ENCODE peak calls at places on chromosomes 16 and 17, in seven cellular contexts. P is WTC11, N is mesothelial cell of epicardium, T is colonic mucosa, U is heart right ventricle, Z is HFF-Myc, O is RWPE1. C is an unnamed sample.

GRCh38 chr17:28883967-28884702 is 13.4 kb downstream of the FLOT2 start:
- DNase-seq in P (no peak), N (no peak), T (no peak), U (no peak), Z (no peak), O (no peak), C (no peak)

GRCh38 chr16:8904018-8904430 is 21.9 kb downstream of the LITAFD start:
- DNase-seq in P (no peak), N (no peak), T (no peak), U (no peak), Z (no peak), O (no peak), C (no peak)

GRCh38 chr17:17376362-17376761 is 73.2 kb downstream of the NT5M start:
- DNase-seq in P (no peak), N (no peak), T (no peak), U (no peak), Z (no peak), O (no peak), C (no peak)

GRCh38 chr16:3503513-3503912 is 2.7 kb downstream of the CLUAP1 start:
- DNase-seq in P (no peak), N (no peak), T (no peak), U (no peak), Z (no peak), O (no peak), C (no peak)

GRCh38 chr16:72938426-72939164 is 109.3 kb downstream of the ZFHX3 start:
- DNase-seq in P (no peak), N (no peak), T (peak), U (peak), Z (no peak), O (peak), C (no peak)

GRCh38 chr17:80372922-80373570 is 41.9 kb upstream of the ENDOV start:
- DNase-seq in P (no peak), N (no peak), T (no peak), U (no peak), Z (no peak), O (no peak), C (no peak)

GRCh38 chr17:83194761-83195329 is 115.4 kb downstream of the METRNL start:
- DNase-seq in P (no peak), N (no peak), T (no peak), U (no peak), Z (no peak), O (no peak), C (no peak)

GRCh38 chr17:66627985-66628384 is 206.9 kb upstream of the CACNG5 start:
- DNase-seq in P (no peak), N (no peak), T (no peak), U (no peak), Z (no peak), O (no peak), C (no peak)

GRCh38 chr17:82237746-82238561 is 9.1 kb downstream of the SLC16A3 start:
- DNase-seq in P (no peak), N (no peak), T (no peak), U (no peak), Z (no peak), O (no peak), C (no peak)

DNA sequence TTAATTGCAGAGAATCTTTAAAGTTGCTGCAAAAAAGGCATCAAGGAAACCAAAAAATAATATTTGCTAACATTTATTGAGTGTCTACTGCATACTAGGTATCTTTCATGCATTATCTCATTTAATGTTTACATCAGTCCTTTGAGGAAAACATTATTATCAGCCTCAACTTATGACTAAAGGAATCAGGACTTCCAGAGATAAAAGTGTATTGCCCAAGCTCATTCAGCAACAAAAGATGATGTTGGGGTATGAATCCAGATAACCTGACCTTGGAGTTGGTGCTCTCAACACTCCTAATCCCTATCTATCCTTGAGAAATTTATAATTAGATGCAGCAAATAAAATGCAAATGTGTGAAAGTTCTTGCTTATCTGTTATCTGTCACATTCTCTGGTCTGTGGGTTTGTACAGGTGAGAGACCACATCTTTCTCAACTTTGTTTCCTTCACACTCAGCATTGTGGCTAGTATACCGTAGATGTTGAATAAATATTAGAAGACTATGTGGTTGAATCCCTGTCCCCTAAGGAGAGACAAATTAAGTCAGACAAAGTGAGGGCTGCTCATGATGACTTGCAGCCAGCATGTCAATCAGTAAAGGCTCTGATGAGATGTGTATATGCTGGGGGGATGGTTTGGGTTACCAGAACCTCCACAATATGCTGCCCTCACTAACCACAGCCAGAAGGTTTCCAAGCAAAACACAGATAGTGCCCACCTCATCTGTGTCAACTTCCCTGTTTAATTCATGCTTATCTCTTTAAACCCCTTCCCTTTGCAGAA is 82.6 kb downstream of the NOG start:
- DNase-seq in P (no peak), N (no peak), T (no peak), U (no peak), Z (no peak), O (no peak), C (no peak)
- TF ChIP-seq CTCF in P (no peak), N (no peak), T (no peak), U (no peak), Z (no peak), O (no peak), C (no peak)

DNA sequence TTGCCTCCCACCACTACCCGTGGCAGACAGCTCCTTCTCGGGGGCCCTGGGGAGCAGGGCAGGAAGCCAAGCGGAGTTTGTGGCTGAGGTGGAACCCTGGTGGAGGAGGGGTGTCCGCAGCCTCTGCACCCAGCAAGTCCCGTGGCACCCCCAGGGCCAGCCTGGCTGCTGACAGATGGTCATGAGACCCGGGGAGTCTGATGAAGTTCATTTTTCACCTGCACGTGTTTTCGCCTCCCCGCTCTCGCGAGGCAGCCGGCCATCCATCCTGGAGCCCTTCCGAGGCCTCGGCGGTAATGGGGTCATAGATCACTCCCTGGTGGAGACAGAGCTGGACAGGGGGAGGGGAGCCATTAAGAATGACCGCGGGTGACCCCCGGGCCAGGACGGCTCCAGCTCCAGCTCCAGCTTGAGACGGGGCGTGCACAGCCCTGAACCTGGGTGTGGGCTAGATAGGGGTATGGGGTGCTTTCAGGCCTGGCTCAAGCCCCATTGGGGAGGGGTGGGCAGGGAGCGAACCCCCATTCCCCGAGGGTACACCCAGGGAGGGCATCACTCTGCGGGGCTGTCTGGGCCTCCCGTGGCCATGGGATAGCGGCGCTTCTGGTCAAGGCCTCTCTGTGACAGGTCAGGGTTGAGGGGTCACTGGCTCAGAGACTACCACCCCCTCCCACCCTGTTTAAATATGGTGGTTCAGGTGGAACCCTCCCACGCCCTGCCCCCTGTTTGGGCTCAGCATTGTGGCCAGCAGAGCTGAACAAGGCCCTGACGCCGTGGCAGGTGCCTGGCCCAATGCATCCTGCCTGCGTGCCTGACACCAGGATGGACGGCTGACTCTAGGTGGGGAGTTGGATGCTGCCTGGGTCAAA is 227.4 kb upstream of the GSE1 start:
- DNase-seq in P (peak), N (peak), T (no peak), U (no peak), Z (no peak), O (no peak), C (peak)
- TF ChIP-seq CTCF in P (no peak), N (no peak), T (no peak), U (no peak), Z (no peak), O (no peak), C (peak)

GRCh38 chr17:77373298-77374169 is 232.8 kb downstream of the SEC14L1 start:
- DNase-seq in P (peak), N (peak), T (no peak), U (peak), Z (no peak), O (no peak), C (no peak)

GRCh38 chr17:77374170-77374936 is 233.6 kb downstream of the SEC14L1 start:
- DNase-seq in P (peak), N (peak), T (peak), U (peak), Z (no peak), O (no peak), C (peak)

GRCh38 chr17:77371117-77371887 is 230.5 kb downstream of the SEC14L1 start:
- DNase-seq in P (no peak), N (no peak), T (no peak), U (no peak), Z (no peak), O (no peak), C (no peak)

GRCh38 chr17:77371888-77372443 is 231.2 kb downstream of the SEC14L1 start:
- DNase-seq in P (no peak), N (no peak), T (no peak), U (no peak), Z (no peak), O (no peak), C (no peak)

GRCh38 chr17:77372444-77373297 is 231.9 kb downstream of the SEC14L1 start:
- DNase-seq in P (peak), N (peak), T (peak), U (peak), Z (no peak), O (no peak), C (no peak)
- TF ChIP-seq CTCF in P (no peak), N (no peak), T (no peak), U (no peak), Z (no peak), O (no peak), C (no peak)

DNA sequence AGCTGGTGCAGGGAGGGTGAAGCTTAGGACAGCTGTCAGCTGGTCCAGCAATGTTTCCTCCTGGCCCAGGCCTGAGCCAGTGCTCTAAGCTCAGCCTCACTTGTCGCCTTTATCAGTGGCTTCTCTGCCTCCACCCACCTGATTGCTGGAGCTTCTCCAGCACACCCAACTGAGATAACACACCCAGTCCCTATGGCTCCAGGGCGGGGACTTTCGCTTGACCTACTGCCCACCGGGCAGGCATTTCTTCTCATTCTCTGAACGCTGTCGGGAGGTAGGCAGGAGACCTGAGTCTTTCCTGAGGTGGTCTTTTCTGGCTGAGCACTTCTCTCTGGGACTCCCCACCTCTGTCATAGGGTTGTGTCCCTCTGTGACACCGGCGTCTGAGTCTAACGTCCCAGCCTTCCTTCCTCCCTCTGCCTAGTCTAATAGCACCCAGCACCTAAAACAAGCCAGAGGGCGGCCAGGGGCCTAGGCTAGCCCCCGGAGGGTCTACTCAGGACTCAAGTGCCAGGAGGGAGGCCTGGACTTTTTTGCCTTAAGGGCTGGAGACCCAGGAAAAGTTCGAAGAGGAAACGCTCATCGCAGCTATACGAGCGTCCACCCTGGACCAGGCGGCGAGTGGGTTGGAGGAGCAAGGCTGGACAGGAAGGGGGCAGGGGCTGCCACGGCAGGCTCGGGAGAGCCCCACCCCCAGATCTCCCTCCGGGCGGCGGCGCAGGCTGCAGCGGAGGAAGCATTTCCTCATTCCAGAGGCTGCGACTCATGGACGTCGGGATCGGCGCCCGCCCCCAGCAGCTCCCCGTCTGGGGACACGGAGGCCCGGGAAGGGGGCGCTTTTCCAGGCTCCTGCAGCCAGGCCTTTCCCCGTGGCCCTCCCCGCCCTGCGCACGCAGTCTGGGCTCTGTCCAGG is 756 bp downstream of the TAX1BP3 start:
- DNase-seq in P (peak), N (peak), T (peak), U (peak), Z (peak), O (peak), C (peak)
- TF ChIP-seq CTCF in P (no peak), N (no peak), T (no peak), U (no peak), Z (no peak), O (no peak), C (no peak)

GRCh38 chr16:89168381-89169189 is 3.0 kb upstream of the CDH15 start:
- DNase-seq in P (no peak), N (no peak), T (no peak), U (no peak), Z (no peak), O (no peak), C (no peak)
- TF ChIP-seq CTCF in P (no peak), N (peak), T (no peak), U (no peak), Z (no peak), O (no peak), C (no peak)

DNA sequence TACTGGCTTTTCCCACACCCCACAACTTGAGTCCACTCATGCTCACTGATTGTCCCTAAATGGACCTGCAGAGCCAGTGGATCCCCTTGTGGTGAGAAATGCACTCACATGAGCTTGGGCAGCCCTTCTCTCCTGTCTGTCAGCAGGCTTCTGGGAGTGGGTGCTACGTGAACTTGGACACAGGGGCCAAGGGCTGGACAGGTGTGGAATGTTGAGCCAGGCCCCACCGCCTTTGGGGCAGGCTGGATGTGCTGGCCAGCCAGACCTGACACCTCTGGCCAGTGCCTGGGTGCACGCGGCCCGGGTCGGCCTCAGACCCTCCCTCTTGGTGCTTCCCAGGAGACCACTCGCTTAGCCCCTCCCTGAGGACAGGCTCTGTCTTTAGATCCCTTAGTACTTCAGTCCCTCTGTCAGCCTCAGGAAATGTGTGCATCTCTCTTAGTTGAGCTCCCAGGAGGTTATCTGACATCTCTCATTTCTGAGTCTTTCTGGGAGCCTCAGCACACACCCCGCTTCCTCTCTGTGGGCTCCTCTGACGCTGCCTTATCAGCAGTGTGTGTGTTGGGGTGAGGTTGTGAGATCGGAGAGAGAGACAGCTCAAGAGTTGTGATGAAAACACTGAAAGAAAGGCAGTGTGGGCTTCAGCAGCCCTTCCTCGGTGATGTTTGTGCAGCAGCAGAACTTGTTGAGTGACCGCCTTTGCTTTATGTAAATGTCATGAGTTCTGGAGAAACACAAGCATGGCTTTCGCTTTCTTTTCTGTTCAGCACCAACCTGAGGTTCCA is 117.0 kb downstream of the RAB11FIP4 start:
- DNase-seq in P (peak), N (no peak), T (peak), U (no peak), Z (no peak), O (no peak), C (peak)
- TF ChIP-seq CTCF in P (peak), N (no peak), T (peak), U (peak), Z (no peak), O (no peak), C (peak)

DNA sequence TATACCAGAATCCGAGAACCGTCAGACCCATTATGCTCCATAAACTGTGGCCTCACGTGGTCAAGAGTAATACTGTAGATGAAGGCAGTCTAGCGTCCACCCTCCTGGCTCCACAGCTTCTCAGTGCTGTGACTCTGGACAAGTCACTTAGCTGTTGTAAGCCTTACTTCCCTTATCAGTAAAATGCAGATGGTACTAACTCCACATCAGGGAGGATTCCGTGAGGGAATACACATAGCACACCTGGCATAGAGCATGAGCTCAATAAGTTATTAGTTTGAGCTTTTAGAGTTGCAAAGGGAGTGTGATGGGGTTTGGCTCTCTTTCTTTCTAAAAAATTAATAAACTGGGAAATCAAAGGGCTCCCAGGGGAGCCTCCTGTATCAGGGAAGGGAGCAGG is 49.9 kb downstream of the CDYL2 start:
- DNase-seq in P (no peak), N (no peak), T (no peak), U (no peak), Z (no peak), O (no peak), C (no peak)
- TF ChIP-seq CTCF in P (no peak), N (no peak), T (no peak), U (no peak), Z (no peak), O (no peak), C (no peak)

DNA sequence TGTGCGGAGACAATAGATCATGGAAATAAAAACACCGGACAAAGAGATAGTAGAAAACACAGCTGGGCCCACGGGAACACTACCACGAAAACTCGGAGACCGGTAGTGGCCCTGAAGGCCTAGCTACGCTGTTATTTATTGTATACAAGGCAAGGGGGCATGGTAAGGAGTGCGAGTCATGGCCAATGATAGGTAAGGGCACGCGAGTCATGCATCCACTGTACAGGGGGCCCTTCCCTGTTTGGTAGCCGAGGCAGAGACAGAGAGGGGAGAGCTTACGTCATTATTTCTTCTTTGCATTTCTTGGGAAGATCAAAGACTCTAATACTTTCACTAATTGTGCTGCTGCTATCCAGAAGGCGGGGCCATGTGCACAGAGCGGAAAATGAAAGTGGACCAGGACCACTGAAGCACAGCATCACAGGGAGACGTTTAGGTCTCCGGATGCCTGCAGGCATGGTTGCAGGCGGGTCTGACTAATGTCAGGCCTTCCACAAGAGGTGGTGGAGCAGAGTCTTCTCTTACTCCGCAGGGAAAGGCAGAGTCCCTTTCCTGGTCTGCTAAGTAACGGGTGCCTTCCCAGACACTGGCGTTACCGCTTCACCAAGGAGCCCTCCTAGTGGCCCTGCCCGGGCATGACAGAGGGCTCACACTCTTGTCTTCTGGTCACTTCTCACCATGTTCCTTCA is 74.4 kb upstream of the ARL4D start:
- DNase-seq in P (peak), N (no peak), T (no peak), U (no peak), Z (no peak), O (no peak), C (no peak)
- TF ChIP-seq CTCF in P (peak), N (no peak), T (no peak), U (peak), Z (peak), O (no peak), C (peak)

GRCh38 chr16:67451704-67452435 is 20.9 kb downstream of the HSD11B2 start:
- DNase-seq in P (no peak), N (no peak), T (peak), U (no peak), Z (no peak), O (no peak), C (no peak)
- TF ChIP-seq CTCF in P (no peak), N (no peak), T (no peak), U (no peak), Z (no peak), O (no peak), C (no peak)

C was measured in WERI-Rb-1.